ENCODE peak calls at places on chromosomes 7 and 10, in seven cellular contexts. E, M, S, Q, L, G and T are unnamed samples.

GRCh38 chr7:64180989-64181388 is 26.0 kb upstream of the ZNF735 start:
- DNase-seq in L (no peak), Q (no peak), G (no peak), M (no peak), S (no peak), E (no peak), T (no peak)

GRCh38 chr10:110498982-110499795 is 1.5 kb downstream of the DUSP5 start:
- DNase-seq in S (peak; percentile 46), E (no peak), L (peak; percentile 78), M (peak; percentile 72), G (no peak), Q (no peak), T (no peak)

GRCh38 chr10:95506056-95506737 is 55.0 kb downstream of the SORBS1 start:
- DNase-seq in L (no peak), S (no peak), G (no peak), Q (no peak), E (no peak), M (no peak), T (no peak)

GRCh38 chr10:89838002-89838615 is 136.7 kb downstream of the KIF20B start:
- DNase-seq in M (no peak), E (no peak), S (no peak), L (peak; percentile 67), Q (peak; percentile 5), G (peak; percentile 86), T (no peak)

GRCh38 chr10:16689636-16690035 is 127.6 kb downstream of the RSU1 start:
- DNase-seq in E (no peak), G (no peak), L (no peak), S (no peak), M (no peak), Q (no peak), T (no peak)

GRCh38 chr10:122077311-122077875 is 88.4 kb downstream of the TACC2 start:
- DNase-seq in L (peak; percentile 39), M (no peak), G (no peak), E (no peak), S (no peak), Q (no peak), T (no peak)

GRCh38 chr10:94092848-94093247 is 99.1 kb downstream of the PLCE1 start:
- DNase-seq in L (no peak), E (no peak), S (no peak), Q (no peak), G (peak; percentile 12), M (no peak), T (no peak)

GRCh38 chr7:51078653-51079052 is 238.0 kb downstream of the COBL start:
- DNase-seq in S (no peak), M (no peak), E (no peak), L (no peak), Q (no peak), G (peak; percentile 62), T (no peak)

GRCh38 chr10:94423627-94424026 is 21.3 kb downstream of the TBC1D12 start:
- DNase-seq in E (no peak), M (no peak), Q (no peak), G (no peak), L (no peak), S (no peak), T (no peak)

GRCh38 chr10:115761166-115761565 is 511.8 kb downstream of the GFRA1 start:
- DNase-seq in M (no peak), G (no peak), Q (no peak), L (no peak), E (no peak), S (no peak), T (no peak)

GRCh38 chr10:120979435-120980315 is 128.5 kb downstream of the WDR11 start:
- DNase-seq in L (no peak), E (no peak), G (no peak), S (peak; percentile 78), Q (peak; percentile 61), M (no peak), T (peak; percentile 28)

GRCh38 chr10:131215776-131216175 is 95.7 kb downstream of the TCERG1L start:
- DNase-seq in M (no peak), Q (no peak), G (no peak), E (no peak), L (peak; percentile 60), S (no peak), T (peak; percentile 15)

GRCh38 chr10:117537904-117538524 is 4.5 kb upstream of the EMX2 start:
- DNase-seq in L (no peak), Q (no peak), G (no peak), S (no peak), E (no peak), M (peak; percentile 16), T (no peak)

GRCh38 chr7:80439894-80440811 is 71.7 kb downstream of the GNAT3 start:
- DNase-seq in L (no peak), G (no peak), M (no peak), S (no peak), E (no peak), Q (no peak), T (no peak)

GRCh38 chr10:87862644-87863101 is 660 bp downstream of the KLLN start:
- DNase-seq in L (no peak), E (no peak), Q (no peak), S (peak; percentile 31), M (no peak), G (no peak), T (no peak)

GRCh38 chr7:133233142-133233541 is 19.7 kb upstream of the EXOC4 start:
- DNase-seq in S (no peak), L (no peak), G (no peak), Q (no peak), M (no peak), E (no peak), T (no peak)

GRCh38 chr10:9253121-9253520 is 1198.6 kb downstream of the GATA3 start:
- DNase-seq in E (no peak), L (no peak), G (no peak), M (no peak), S (no peak), Q (no peak), T (no peak)

GRCh38 chr10:69004821-69005220 is 16.2 kb downstream of the KIFBP start:
- DNase-seq in M (no peak), L (no peak), G (no peak), S (no peak), E (no peak), Q (no peak), T (no peak)

GRCh38 chr7:128884561-128885369 is 22.1 kb downstream of the ATP6V1F start:
- DNase-seq in L (peak; percentile 73), E (no peak), M (no peak), Q (no peak), G (no peak), S (no peak), T (no peak)

GRCh38 chr7:79452495-79453265 is 787 bp downstream of the MAGI2 start:
- DNase-seq in L (peak; percentile 65), M (no peak), S (no peak), G (no peak), Q (peak; percentile 7), E (peak; percentile 71), T (peak; percentile 20)

GRCh38 chr10:69259547-69260243 is 18.6 kb upstream of the HK1 start:
- DNase-seq in Q (no peak), L (no peak), S (no peak), E (no peak), M (no peak), G (no peak), T (no peak)

GRCh38 chr7:157603005-157603404 is 266.2 kb downstream of the DNAJB6 start:
- DNase-seq in S (no peak), L (no peak), Q (no peak), E (peak; percentile 50), G (no peak), M (no peak), T (no peak)

GRCh38 chr7:79290841-79291497 is 162.5 kb downstream of the MAGI2 start:
- DNase-seq in L (no peak), E (no peak), S (no peak), G (no peak), Q (no peak), M (no peak), T (no peak)

GRCh38 chr10:3805227-3805790 is 20.3 kb upstream of the KLF6 start:
- DNase-seq in E (no peak), S (no peak), L (no peak), M (peak; percentile 71), G (peak; percentile 72), Q (no peak), T (no peak)

GRCh38 chr7:147013820-147014219 is 897.2 kb downstream of the CNTNAP2 start:
- DNase-seq in E (no peak), Q (no peak), M (no peak), G (no peak), S (no peak), L (no peak), T (no peak)

DNA sequence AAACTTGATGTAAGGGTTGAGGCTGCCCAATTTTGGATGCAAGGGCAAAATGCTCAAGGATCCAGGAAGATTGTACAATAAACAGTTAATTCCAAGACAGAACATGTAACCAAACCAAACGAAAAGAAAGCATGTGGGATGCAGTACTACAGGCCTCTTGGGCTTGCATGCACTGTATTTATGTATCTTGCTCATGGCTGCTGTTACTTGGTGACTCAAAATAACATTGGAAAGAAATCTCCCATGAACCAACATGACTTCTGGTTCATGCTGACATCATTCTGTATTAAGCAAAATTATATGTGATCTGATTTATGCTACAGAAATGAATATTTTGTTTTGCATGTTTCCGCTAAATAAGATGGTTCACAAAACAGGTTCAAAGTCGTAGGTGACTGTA is 65.9 kb upstream of the FZD1 start:
- DNase-seq in Q (no peak), E (no peak), L (no peak), M (no peak), S (no peak), G (no peak), T (no peak)
- TF ChIP-seq POLR2A in Q (no peak), E (no peak), L (no peak), M (no peak), S (no peak), G (no peak), T (no peak)

GRCh38 chr7:25659841-25660240 is 431.6 kb upstream of the NPVF start:
- DNase-seq in Q (no peak), M (no peak), S (no peak), E (no peak), G (no peak), L (no peak), T (no peak)
- H3K4me1 ChIP-seq in Q (no peaks in the 10 kb centered on the region), M (no peaks in the 10 kb centered on the region), S (peaks cover 56% of the 10 kb centered on the region), E (peaks cover 70% of the 10 kb centered on the region), G (peaks cover 66% of the 10 kb centered on the region), L (no peaks in the 10 kb centered on the region), T (peaks cover 9% of the 10 kb centered on the region)

DNA sequence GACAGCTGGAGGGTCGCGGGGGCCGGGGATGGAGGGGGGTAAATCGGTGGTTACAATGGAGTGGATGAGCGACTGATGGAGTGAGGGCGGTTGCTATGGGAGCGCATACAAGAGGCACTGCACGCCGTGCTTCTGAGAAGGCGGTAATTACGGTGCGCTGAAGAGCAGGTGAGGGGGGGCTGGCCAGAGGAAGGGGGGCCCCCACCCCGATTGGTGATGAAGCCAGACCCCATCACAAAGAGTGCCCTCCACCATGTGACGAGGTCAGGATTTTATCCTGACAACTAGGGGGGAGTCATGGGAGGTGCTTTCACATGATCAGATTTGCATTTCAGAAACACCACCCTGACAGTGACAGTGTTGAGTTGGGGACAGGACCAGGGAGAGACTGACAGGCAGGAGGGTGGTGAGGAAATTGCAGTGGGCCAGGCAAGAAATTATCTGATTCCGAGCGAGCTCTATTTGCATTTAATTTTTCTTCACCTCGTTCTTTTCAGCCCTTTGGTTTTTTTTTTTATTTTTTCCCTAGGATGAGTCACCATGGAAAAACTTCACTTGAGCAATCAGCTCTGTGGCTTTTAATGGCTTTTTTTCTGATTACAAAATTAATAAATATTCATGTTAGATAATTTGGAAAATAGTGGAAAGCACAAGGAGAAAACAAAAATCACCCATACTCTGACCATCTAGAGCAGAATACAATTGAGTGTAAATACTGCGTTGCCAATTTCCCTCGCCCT is 7.9 kb downstream of the CPA5 start:
- DNase-seq in S (no peak), M (no peak), Q (no peak), G (no peak), L (no peak), E (no peak), T (no peak)
- TF ChIP-seq POLR2AphosphoS5 in S (no peak), M (no peak), Q (no peak), G (no peak), L (no peak), E (no peak), T (no peak)

GRCh38 chr7:103989785-103990775 is 622 bp upstream of the RELN start:
- DNase-seq in L (no peak), E (no peak), G (no peak), M (no peak), S (no peak), Q (no peak), T (no peak)
- TF ChIP-seq POLR2A in L (no peak), E (no peak), G (no peak), M (no peak), S (no peak), Q (no peak), T (no peak)